ENCODE peak calls at places on chromosome 17, in nine cellular contexts. F is body of pancreas, S is Calu3, J is ascending aorta, K is kidney, U is dorsolateral prefrontal cortex, O is A549, Q is epithelial cell of esophagus, Y is progenitor cell of endocrine pancreas. H is an unnamed sample.

GRCh38 chr17:6108382-6108781 is 38.2 kb downstream of the WSCD1 start:
- DNase-seq in O (no peak), J (no peak), K (no peak), U (no peak), Y (no peak), F (no peak), S (no peak), Q (no peak), H (no peak)

GRCh38 chr17:70473049-70473448 is 303.7 kb downstream of the KCNJ2 start:
- DNase-seq in J (no peak), K (peak), F (no peak), U (no peak), S (no peak), Q (no peak), Y (no peak), O (no peak), H (no peak)

GRCh38 chr17:72118588-72119279 is 2.1 kb upstream of the SOX9 start:
- DNase-seq in F (peak), J (no peak), U (peak), S (peak), K (no peak), Q (peak), O (peak), Y (peak), H (peak)

GRCh38 chr17:1931759-1932579 is 93.2 kb downstream of the RTN4RL1 start:
- DNase-seq in F (peak), S (no peak), Q (peak), Y (peak), K (no peak), U (peak), J (no peak), O (no peak), H (no peak)

GRCh38 chr17:29569245-29569950 is 897 bp downstream of the TP53I13 start:
- DNase-seq in S (no peak), O (no peak), J (peak), Y (no peak), Q (peak), K (peak), U (peak), F (no peak), H (peak)

GRCh38 chr17:43832168-43832975 is 574 bp downstream of the MPP3 start:
- DNase-seq in F (peak), Q (peak), O (peak), K (peak), Y (peak), S (peak), U (no peak), J (peak), H (no peak)

GRCh38 chr17:42116705-42117396 is 4.3 kb downstream of the KAT2A start:
- DNase-seq in J (peak), Y (peak), U (peak), Q (peak), S (peak), K (peak), F (peak), O (peak), H (no peak)

GRCh38 chr17:9402590-9403199 is 172.9 kb downstream of the STX8 start:
- DNase-seq in Y (no peak), U (no peak), J (no peak), F (peak), S (peak), K (no peak), Q (peak), O (peak), H (no peak)

GRCh38 chr17:64596439-64596838 is 65.7 kb downstream of the SMURF2 start:
- DNase-seq in Y (no peak), F (no peak), O (no peak), J (no peak), U (no peak), S (no peak), K (no peak), Q (no peak), H (no peak)

GRCh38 chr17:67375054-67375427 is 2.0 kb upstream of the PITPNC1 start:
- DNase-seq in Q (no peak), F (no peak), Y (no peak), K (no peak), U (no peak), S (no peak), O (no peak), J (no peak), H (no peak)

GRCh38 chr17:39462644-39463375 is 1.5 kb downstream of the CDK12 start:
- DNase-seq in J (peak), U (no peak), K (no peak), Y (no peak), F (peak), S (peak), O (no peak), Q (peak), H (no peak)

GRCh38 chr17:55513885-55514590 is 2.8 kb upstream of the SMIM36 start:
- DNase-seq in U (peak), F (peak), O (peak), Q (peak), J (peak), Y (peak), S (peak), K (no peak), H (no peak)

GRCh38 chr17:3961564-3962047 is 2.6 kb downstream of the ATP2A3 start:
- DNase-seq in S (no peak), O (no peak), J (no peak), F (no peak), K (peak), Y (no peak), Q (no peak), U (no peak), H (no peak)

GRCh38 chr17:57832711-57833596 is 16.9 kb downstream of the MRPS23 start:
- DNase-seq in Q (peak), O (peak), Y (peak), K (no peak), U (peak), J (peak), F (peak), S (peak), H (no peak)

GRCh38 chr17:57835333-57835900 is 14.4 kb downstream of the MRPS23 start:
- DNase-seq in O (no peak), Q (no peak), Y (no peak), F (no peak), U (no peak), J (peak), K (no peak), S (no peak), H (no peak)

GRCh38 chr17:57833597-57833939 is 16.3 kb downstream of the MRPS23 start:
- DNase-seq in Q (no peak), S (no peak), Y (no peak), J (no peak), K (no peak), F (no peak), O (no peak), U (no peak), H (no peak)

GRCh38 chr17:57832299-57832698 is 17.5 kb downstream of the MRPS23 start:
- DNase-seq in Y (no peak), J (no peak), S (no peak), K (no peak), U (no peak), Q (no peak), F (no peak), O (no peak), H (no peak)

GRCh38 chr17:57834146-57834741 is 15.6 kb downstream of the MRPS23 start:
- DNase-seq in K (peak), Q (peak), Y (no peak), S (no peak), O (no peak), F (peak), U (peak), J (peak), H (no peak)
- TF ChIP-seq CTCF in K (peak), Q (no peak), Y (peak), S (no peak), O (no peak), F (no peak), U (no peak), J (peak), H (no peak)

DNA sequence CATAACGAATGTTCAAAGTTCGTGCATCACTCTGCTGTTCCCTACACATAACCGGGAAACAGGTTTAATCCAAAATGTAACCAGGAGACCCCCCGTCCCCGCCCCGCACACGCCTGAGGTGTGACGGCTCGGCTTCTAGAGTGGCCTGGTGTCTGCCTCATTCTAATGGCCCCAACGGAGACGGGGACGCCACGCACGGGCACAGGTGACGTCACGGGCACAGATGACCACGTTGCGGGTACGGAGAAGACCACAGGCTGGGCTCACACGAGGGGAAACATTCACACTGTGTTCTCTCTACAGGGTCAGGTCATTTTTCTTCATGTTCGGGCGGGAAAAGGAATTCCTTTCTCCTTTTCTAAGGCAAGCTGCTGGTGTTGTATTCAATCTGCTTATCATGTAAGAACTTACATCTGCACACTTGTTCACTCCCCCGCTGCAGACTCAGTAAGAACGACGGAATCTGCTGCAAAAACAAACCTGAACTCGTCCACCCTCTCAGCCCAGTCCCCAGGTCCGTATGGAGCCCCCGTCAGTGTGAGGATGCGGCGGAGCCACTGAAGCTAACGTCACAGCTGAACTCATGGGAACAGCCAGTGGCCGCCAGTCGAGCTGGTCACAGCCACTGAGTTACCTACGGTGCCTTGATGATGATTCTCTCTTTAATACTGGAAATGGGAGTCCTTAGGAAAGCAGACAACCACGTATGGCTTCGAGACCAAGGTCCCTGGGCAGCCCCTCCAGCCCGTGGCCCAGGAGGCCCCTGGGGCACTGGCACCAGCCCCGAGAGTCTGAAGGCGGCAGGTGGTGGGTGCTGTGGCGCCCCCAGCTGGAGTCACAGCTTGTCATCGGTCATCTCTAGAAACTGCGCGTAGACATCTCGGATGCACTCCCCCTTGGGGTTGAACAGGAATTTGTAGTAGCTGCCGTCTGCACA is 32.9 kb downstream of the WDR45B start:
- DNase-seq in S (no peak), F (no peak), Y (no peak), K (peak), Q (no peak), U (no peak), O (no peak), J (no peak), H (no peak)
- TF ChIP-seq CTCF in S (no peak), F (no peak), Y (peak), K (no peak), Q (no peak), U (no peak), O (no peak), J (no peak), H (peak)

GRCh38 chr17:33330877-33331276 is 37.8 kb upstream of the ASIC2 start:
- DNase-seq in J (no peak), K (no peak), F (no peak), Y (no peak), Q (no peak), O (no peak), U (no peak), S (no peak), H (no peak)
- TF ChIP-seq CTCF in J (no peak), K (no peak), F (no peak), Y (no peak), Q (no peak), O (no peak), U (no peak), S (no peak), H (no peak)

DNA sequence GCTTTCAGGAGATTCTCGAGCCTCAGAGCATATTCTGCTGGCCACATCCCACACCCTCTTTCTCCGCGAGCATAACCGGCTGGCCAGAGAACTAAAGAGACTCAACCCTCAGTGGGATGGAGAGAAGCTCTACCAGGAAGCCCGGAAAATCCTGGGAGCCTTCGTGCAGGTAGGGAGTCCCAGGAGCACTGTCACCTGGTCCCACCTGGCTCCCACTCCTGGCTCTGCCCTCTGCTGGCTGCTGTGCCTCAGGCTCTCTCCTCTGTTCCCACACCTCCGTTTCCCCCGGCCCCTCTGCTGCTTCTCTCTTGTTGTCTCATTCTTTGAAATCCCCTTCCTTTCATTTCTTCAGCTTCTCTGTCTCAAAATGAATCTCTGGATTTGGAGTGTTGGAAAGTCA is 16.4 kb downstream of the LPO start:
- DNase-seq in O (no peak), U (no peak), Q (no peak), Y (no peak), J (no peak), F (peak), K (no peak), S (peak), H (peak)
- TF ChIP-seq CTCF in O (peak), U (no peak), Q (peak), Y (peak), J (no peak), F (no peak), K (peak), S (no peak), H (no peak)

DNA sequence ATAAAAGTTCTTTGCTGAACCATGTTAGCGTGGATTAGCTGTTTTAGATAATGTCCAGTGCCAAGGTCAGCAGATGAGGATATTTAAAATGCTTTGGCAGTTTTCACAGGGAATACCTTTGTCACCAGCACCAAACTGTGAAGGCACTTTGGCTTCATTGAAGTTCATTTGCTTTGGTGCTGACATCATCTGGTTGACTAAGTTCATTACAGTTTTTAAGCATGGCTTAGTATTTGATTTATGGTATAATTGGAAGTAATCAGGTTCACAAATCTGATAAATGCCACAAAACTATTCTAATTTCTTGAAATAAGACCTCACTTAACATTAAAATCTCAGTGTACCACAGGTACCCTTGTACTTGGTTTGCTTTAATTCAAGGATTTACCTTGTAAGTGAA is 4.3 kb downstream of the GID4 start:
- DNase-seq in Q (peak), U (no peak), S (no peak), O (no peak), F (no peak), Y (no peak), J (no peak), K (no peak), H (no peak)
- TF ChIP-seq CTCF in Q (peak), U (peak), S (no peak), O (peak), F (peak), Y (no peak), J (no peak), K (peak), H (peak)

GRCh38 chr17:80891096-80892018 is 100.3 kb upstream of the CHMP6 start:
- DNase-seq in Y (no peak), F (no peak), O (peak), K (peak), S (no peak), U (peak), J (no peak), Q (peak), H (no peak)
- TF ChIP-seq CTCF in Y (no peak), F (no peak), O (peak), K (no peak), S (no peak), U (no peak), J (no peak), Q (peak), H (no peak)